ENCODE peak calls at places on chromosome 10, in ten cellular contexts. B is right lobe of liver; Z is CD8-positive, alpha-beta memory T cell; R is AG04450; C is cardiac muscle cell; S is IMR-90; H is heart right ventricle; L is body of pancreas; E is mammary epithelial cell; A is endodermal cell. M is an unnamed sample. For H3K9me3, the result is how much of the 10 kb centered on the place peaks cover.

GRCh38 chr10:90418869-90419652 is 438.8 kb downstream of the HTR7 start:
- DNase-seq in C (no peak), L (no peak), S (peak), B (no peak), E (peak), H (no peak), Z (no peak), A (no peak), R (peak), M (no peak)

GRCh38 chr10:60594476-60595051 is 183.7 kb upstream of the CDK1 start:
- DNase-seq in B (no peak), A (peak), E (peak), S (peak), R (no peak), L (no peak), H (no peak), Z (no peak), C (no peak), M (no peak)

GRCh38 chr10:93461124-93461806 is 20.9 kb downstream of the MYOF start:
- DNase-seq in S (peak), H (no peak), A (no peak), Z (no peak), R (no peak), E (no peak), B (no peak), C (no peak), L (no peak), M (no peak)

GRCh38 chr10:32983333-32983909 is 25.4 kb upstream of the ITGB1 start:
- DNase-seq in B (peak), Z (peak), H (no peak), S (peak), E (peak), R (peak), C (no peak), A (peak), L (peak), M (no peak)

GRCh38 chr10:22750131-22750530 is 35.8 kb upstream of the PIP4K2A start:
- DNase-seq in R (no peak), S (peak), A (no peak), B (no peak), H (no peak), L (no peak), Z (no peak), E (no peak), C (no peak), M (no peak)

GRCh38 chr10:112799038-112799437 is 151.0 kb upstream of the TCF7L2 start:
- DNase-seq in S (no peak), Z (no peak), L (no peak), E (no peak), B (no peak), A (peak), H (no peak), R (no peak), C (no peak), M (no peak)

GRCh38 chr10:17836917-17837316 is 27.8 kb downstream of the MRC1 start:
- DNase-seq in L (peak), B (no peak), E (no peak), R (peak), S (peak), A (peak), C (peak), Z (no peak), H (peak), M (peak)

GRCh38 chr10:110859947-110860376 is 11.8 kb upstream of the PDCD4 start:
- DNase-seq in E (no peak), Z (no peak), C (no peak), L (peak), A (peak), B (no peak), R (peak), H (no peak), S (peak), M (peak)

GRCh38 chr10:113359664-113360063 is 193.2 kb upstream of the HABP2 start:
- DNase-seq in E (no peak), A (no peak), B (no peak), Z (no peak), R (no peak), H (no peak), L (no peak), C (no peak), S (no peak), M (no peak)

GRCh38 chr10:33421789-33422188 is 87.3 kb upstream of the NRP1 start:
- DNase-seq in Z (no peak), A (no peak), B (no peak), R (peak), C (no peak), L (peak), S (peak), E (peak), H (no peak), M (peak)

GRCh38 chr10:131450220-131450765 is 138.8 kb upstream of the TCERG1L start:
- DNase-seq in S (no peak), E (no peak), C (no peak), Z (no peak), A (peak), R (no peak), H (no peak), L (no peak), B (no peak), M (no peak)

GRCh38 chr10:60396766-60397165 is 7.1 kb upstream of the ANK3 start:
- DNase-seq in C (no peak), R (no peak), H (no peak), E (no peak), A (no peak), B (no peak), S (no peak), Z (no peak), L (no peak), M (no peak)

GRCh38 chr10:31317652-31318381 is 1.2 kb upstream of the ZEB1 start:
- DNase-seq in L (no peak), S (no peak), C (no peak), E (no peak), A (no peak), Z (no peak), B (no peak), H (no peak), R (no peak), M (no peak)

GRCh38 chr10:24196426-24197039 is 12.4 kb upstream of the KIAA1217 start:
- DNase-seq in A (peak), Z (peak), S (peak), C (peak), H (peak), R (peak), B (peak), L (peak), E (peak), M (peak)

GRCh38 chr10:131870411-131870810 is 30.4 kb upstream of the PPP2R2D start:
- DNase-seq in Z (no peak), A (no peak), R (no peak), B (no peak), S (no peak), L (no peak), C (no peak), E (no peak), H (no peak), M (no peak)

GRCh38 chr10:61244261-61244775 is 208.9 kb downstream of the TMEM26 start:
- DNase-seq in R (no peak), S (no peak), A (no peak), Z (no peak), E (no peak), B (no peak), L (no peak), C (peak), H (no peak), M (no peak)

GRCh38 chr10:6119423-6119822 is 30.6 kb downstream of the RBM17 start:
- DNase-seq in Z (no peak), S (no peak), E (no peak), B (no peak), R (no peak), C (no peak), H (no peak), L (no peak), A (no peak), M (no peak)

GRCh38 chr10:92222603-92223275 is 68.1 kb downstream of the CPEB3 start:
- DNase-seq in S (peak), C (no peak), Z (no peak), B (no peak), A (no peak), L (no peak), E (peak), R (no peak), H (no peak), M (no peak)

GRCh38 chr10:79379512-79380124 is 32.3 kb downstream of the PPIF start:
- DNase-seq in Z (no peak), B (peak), L (no peak), H (no peak), E (no peak), C (peak), S (no peak), A (peak), R (no peak), M (peak)

GRCh38 chr10:124565565-124566221 is 104.1 kb downstream of the LHPP start:
- DNase-seq in Z (no peak), C (peak), H (no peak), L (peak), S (no peak), A (peak), B (peak), E (no peak), R (no peak), M (no peak)

GRCh38 chr10:88833156-88833555 is 18.5 kb downstream of the ANKRD22 start:
- DNase-seq in E (no peak), R (no peak), B (no peak), A (no peak), Z (no peak), S (no peak), C (no peak), L (no peak), H (no peak), M (no peak)

DNA sequence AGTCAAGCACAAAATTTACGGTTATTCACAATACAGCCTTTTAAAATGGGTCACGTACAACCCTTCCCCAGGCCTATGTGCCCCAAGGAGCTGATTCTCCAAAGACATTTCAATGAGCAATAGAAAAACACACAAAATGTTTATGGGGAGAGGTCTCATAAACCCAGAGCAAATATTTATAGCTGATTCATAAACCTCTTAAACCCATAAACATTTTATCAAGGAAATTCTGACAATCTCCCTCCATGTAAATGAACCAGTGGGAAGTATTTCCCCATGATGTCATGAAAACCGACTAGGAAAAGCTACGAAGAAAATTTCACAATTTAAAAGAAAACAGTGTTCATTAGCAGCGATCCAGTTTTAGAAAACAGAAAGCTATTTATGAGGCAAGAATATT is 36.0 kb downstream of the SFMBT2 start:
- DNase-seq in A (no peak), S (no peak), C (no peak), H (no peak), R (no peak), B (no peak), Z (no peak), E (no peak), L (no peak), M (no peak)
- H3K9me3 ChIP-seq in A (under half), S (under half), C (under half), H (under half), R (under half), B (under half), Z (under half), E (under half), L (under half), M (under half)

DNA sequence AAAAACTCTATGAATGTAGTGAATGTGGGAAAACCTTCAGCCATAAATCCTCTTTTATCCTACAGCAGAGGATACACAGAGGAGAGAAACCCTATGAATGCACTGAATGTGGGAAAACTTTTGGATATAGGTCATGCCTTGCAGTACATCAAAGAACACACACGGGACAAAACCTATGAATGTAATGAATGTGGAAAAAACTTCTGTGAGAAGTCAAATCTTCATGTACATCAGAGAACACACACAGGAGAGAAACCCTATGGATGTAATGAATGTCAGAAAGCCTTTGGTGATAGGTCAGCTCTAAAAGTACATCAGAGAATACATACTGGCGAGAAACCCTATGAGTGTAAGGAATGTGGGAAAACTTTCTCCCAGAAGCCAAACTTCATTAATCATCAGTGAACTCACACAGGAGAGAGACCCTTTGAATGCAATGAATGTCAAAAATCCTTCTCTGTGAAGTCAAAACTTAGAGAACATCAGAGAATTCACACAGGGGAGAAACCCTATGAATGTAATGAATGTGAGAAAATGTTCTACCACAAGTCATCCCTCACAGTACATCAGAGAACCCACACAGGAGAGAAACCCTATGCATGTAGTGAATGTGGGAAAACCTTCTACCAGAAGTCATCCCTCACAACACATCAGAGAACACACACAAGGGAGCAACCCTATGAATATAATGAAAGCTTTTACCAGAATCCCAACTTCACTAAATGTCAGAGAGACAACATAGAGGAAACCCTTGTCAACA is 45.6 kb downstream of the ZNF487 start:
- DNase-seq in L (no peak), H (no peak), Z (no peak), R (no peak), A (no peak), S (no peak), C (no peak), B (no peak), E (no peak), M (no peak)
- H3K9me3 ChIP-seq in L (under half), H (under half), Z (under half), R (under half), A (under half), S (under half), C (under half), B (under half), E (under half), M (under half)

DNA sequence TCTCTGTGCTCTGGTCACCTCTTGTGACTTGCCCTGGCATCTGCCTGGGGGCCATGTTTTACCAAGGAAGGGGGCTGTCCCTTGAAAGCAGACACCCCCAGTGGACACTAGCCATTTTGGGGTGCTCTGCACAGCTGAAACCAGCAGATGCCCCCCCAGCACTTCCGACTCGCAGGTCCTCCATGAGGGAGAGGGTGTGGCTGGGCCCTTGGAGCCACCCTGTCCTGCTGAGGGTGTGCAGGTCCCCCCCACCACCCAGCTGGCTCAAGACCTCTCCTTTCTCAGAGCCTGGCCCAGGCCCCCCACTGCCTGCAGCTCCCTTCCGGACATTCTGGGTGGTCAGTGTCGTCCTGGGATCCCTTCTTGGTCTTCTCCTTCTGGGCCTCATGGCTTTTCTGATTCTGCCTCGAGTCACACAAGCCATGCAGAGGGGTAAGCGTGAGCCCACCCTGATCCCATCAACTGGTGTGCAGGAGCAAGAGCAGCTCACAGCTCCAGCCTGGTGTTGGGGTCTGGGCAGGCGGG is 12.3 kb downstream of the SCART1 start:
- DNase-seq in H (no peak), L (no peak), Z (no peak), B (peak), R (no peak), S (no peak), A (no peak), E (no peak), C (no peak), M (peak)
- H3K9me3 ChIP-seq in H (under half), L (under half), Z (under half), B (under half), R (under half), S (under half), A (under half), E (under half), C (under half), M (under half)

GRCh38 chr10:126029999-126030398 is 133.6 kb downstream of the FANK1 start:
- DNase-seq in H (no peak), R (no peak), S (no peak), Z (no peak), A (no peak), C (no peak), B (no peak), L (no peak), E (no peak), M (no peak)
- H3K9me3 ChIP-seq in H (under half), R (under half), S (under half), Z (under half), A (under half), C (under half), B (under half), L (under half), E (under half), M (under half)

GRCh38 chr10:133489816-133490588 is 36.3 kb downstream of the SCART1 start:
- DNase-seq in L (no peak), H (no peak), Z (no peak), B (no peak), C (no peak), S (no peak), R (no peak), E (no peak), A (no peak), M (no peak)

GRCh38 chr10:133484818-133485217 is 31.1 kb downstream of the SCART1 start:
- DNase-seq in H (no peak), Z (no peak), S (no peak), A (no peak), B (no peak), R (no peak), L (no peak), E (no peak), C (no peak), M (no peak)

GRCh38 chr10:133481086-133481643 is 27.4 kb downstream of the SCART1 start:
- DNase-seq in H (no peak), Z (no peak), B (no peak), E (no peak), R (no peak), S (no peak), C (no peak), L (no peak), A (no peak), M (no peak)

GRCh38 chr10:133481657-133482056 is 27.9 kb downstream of the SCART1 start:
- DNase-seq in A (no peak), E (no peak), R (no peak), B (no peak), H (no peak), S (no peak), Z (no peak), L (no peak), C (no peak), M (no peak)

DNA sequence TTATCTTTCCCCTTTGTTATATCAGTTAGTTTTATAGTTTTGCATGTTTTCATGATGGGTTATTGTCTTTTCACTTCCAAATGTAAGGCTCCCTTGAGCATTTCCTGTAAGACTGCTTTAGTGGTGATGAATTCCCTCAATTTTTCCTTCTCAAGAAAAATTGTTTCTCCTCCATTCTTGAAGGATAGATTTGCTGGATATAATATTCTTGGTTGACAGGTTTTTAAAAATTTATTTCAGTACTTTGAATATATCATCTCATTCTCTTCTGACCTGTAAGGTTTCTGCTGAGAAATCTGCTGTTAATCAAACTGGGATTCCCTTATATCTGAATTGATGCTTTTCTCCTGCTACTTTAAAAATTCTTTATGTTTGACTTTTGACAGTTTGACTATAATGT is 33.3 kb downstream of the SCART1 start:
- DNase-seq in L (no peak), R (no peak), Z (no peak), C (no peak), A (no peak), B (no peak), H (no peak), S (no peak), E (no peak), M (no peak)
- H3K9me3 ChIP-seq in L (under half), R (under half), Z (under half), C (under half), A (half or more), B (under half), H (under half), S (under half), E (under half), M (under half)

GRCh38 chr10:74510594-74510993 is 315.8 kb upstream of the KAT6B start:
- DNase-seq in E (no peak), S (no peak), Z (no peak), B (no peak), R (no peak), C (no peak), H (no peak), A (no peak), L (no peak), M (no peak)

GRCh38 chr10:74518076-74518475 is 308.3 kb upstream of the KAT6B start:
- DNase-seq in R (no peak), E (peak), S (no peak), L (no peak), Z (no peak), H (no peak), A (no peak), B (no peak), C (no peak), M (no peak)

GRCh38 chr10:74511051-74511450 is 315.3 kb upstream of the KAT6B start:
- DNase-seq in C (no peak), S (no peak), H (no peak), E (no peak), Z (no peak), A (no peak), R (no peak), B (no peak), L (no peak), M (no peak)

GRCh38 chr10:74514322-74514721 is 312.1 kb upstream of the KAT6B start:
- DNase-seq in Z (no peak), L (no peak), E (no peak), S (no peak), R (no peak), A (no peak), C (no peak), H (no peak), B (no peak), M (no peak)
- H3K9me3 ChIP-seq in Z (under half), L (under half), E (under half), S (under half), R (under half), A (under half), C (under half), H (under half), B (under half), M (under half)

GRCh38 chr10:71946700-71947099 is 17.5 kb upstream of the CHST3 start:
- DNase-seq in Z (no peak), S (no peak), E (no peak), R (no peak), H (no peak), C (no peak), A (no peak), B (no peak), L (no peak), M (no peak)
- H3K9me3 ChIP-seq in Z (under half), S (half or more), E (under half), R (under half), H (under half), C (under half), A (under half), B (under half), L (under half), M (under half)